ENCODE peak calls at places on chromosomes 4 and X, in five cellular contexts. U is GM12865; J is T-cell; G is NCI-H2081; C is stimulated activated CD4-positive, alpha-beta T cell treated with anti-CD3 and anti-CD28 coated beads, Interleukin-4, amount 100 ng/mL, for 4 hours. V is an unnamed sample.

GRCh38 chrX:311156-312129 is 7.2 kb downstream of the GTPBP6 start:
- DNase-seq in U (no peak), J (no peak), G (no peak), C (no peak), V (no peak)

GRCh38 chrX:72130762-72131231 is 918 bp downstream of the RTL5 start:
- DNase-seq in U (no peak), J (no peak), G (no peak), C (no peak), V (no peak)

GRCh38 chr4:177187371-177187770 is 122.3 kb upstream of the NEIL3 start:
- DNase-seq in U (no peak), J (no peak), G (no peak), C (no peak), V (no peak)

GRCh38 chrX:105882581-105883275 is 60.4 kb downstream of the NRK start:
- DNase-seq in U (no peak), J (no peak), G (peak), C (no peak), V (no peak)

GRCh38 chr4:22454955-22455354 is 60.9 kb downstream of the ADGRA3 start:
- DNase-seq in U (no peak), J (no peak), G (no peak), C (no peak), V (no peak)

GRCh38 chrX:19642517-19643109 is 127.3 kb upstream of the MAP3K15 start:
- DNase-seq in U (no peak), J (no peak), G (no peak), C (no peak), V (no peak)

GRCh38 chrX:24619647-24620046 is 27.5 kb downstream of the PCYT1B start:
- DNase-seq in U (peak), J (no peak), G (peak), C (no peak), V (peak)

GRCh38 chr4:121253961-121254360 is 89.8 kb upstream of the TNIP3 start:
- DNase-seq in U (peak), J (peak), G (no peak), C (no peak), V (no peak)

GRCh38 chr4:84279678-84280077 is 219.4 kb downstream of the NKX6-1 start:
- DNase-seq in U (no peak), J (no peak), G (no peak), C (no peak), V (no peak)

GRCh38 chr4:161828061-161828460 is 335.7 kb downstream of the FSTL5 start:
- DNase-seq in U (no peak), J (no peak), G (no peak), C (no peak), V (no peak)

GRCh38 chr4:153931804-153932203 is 142.9 kb upstream of the SFRP2 start:
- DNase-seq in U (no peak), J (no peak), G (no peak), C (no peak), V (peak)

GRCh38 chr4:3447431-3448395 is 5.9 kb downstream of the HGFAC start:
- DNase-seq in U (no peak), J (no peak), G (no peak), C (no peak), V (no peak)

GRCh38 chrX:110317079-110317819 is 636 bp downstream of the AMMECR1 start:
- DNase-seq in U (peak), J (no peak), G (no peak), C (peak), V (no peak)

GRCh38 chr4:80787306-80787705 is 243.2 kb upstream of the BMP3 start:
- DNase-seq in U (no peak), J (no peak), G (no peak), C (no peak), V (no peak)

GRCh38 chr4:6118201-6118600 is 82.1 kb downstream of the JAKMIP1 start:
- DNase-seq in U (no peak), J (no peak), G (no peak), C (no peak), V (no peak)

GRCh38 chr4:168483786-168484185 is 3.5 kb upstream of the DDX60L start:
- DNase-seq in U (no peak), J (no peak), G (no peak), C (no peak), V (no peak)

GRCh38 chrX:129741880-129742758 is 3.3 kb downstream of the XPNPEP2 start:
- DNase-seq in U (no peak), J (no peak), G (no peak), C (no peak), V (no peak)

GRCh38 chr4:13615162-13615561 is 12.4 kb downstream of the BOD1L1 start:
- DNase-seq in U (peak), J (no peak), G (no peak), C (no peak), V (peak)

GRCh38 chrX:44228621-44229020 is 114.9 kb downstream of the EFHC2 start:
- DNase-seq in U (peak), J (no peak), G (no peak), C (no peak), V (peak)

GRCh38 chr4:119861731-119862130 is 204.9 kb downstream of the MAD2L1 start:
- DNase-seq in U (no peak), J (no peak), G (peak), C (no peak), V (no peak)

GRCh38 chr4:21802406-21802805 is 146.2 kb downstream of the KCNIP4 start:
- DNase-seq in U (no peak), J (no peak), G (no peak), C (no peak), V (no peak)

GRCh38 chr4:138243369-138243768 is 1.2 kb upstream of the SLC7A11 start:
- DNase-seq in U (no peak), J (no peak), G (peak), C (no peak), V (no peak)

GRCh38 chr4:36737691-36738090 is 456.3 kb downstream of the DTHD1 start:
- DNase-seq in U (no peak), J (no peak), G (no peak), C (no peak), V (no peak)

GRCh38 chr4:80268081-80268823 is 1.8 kb downstream of the FGF5 start:
- DNase-seq in U (no peak), J (no peak), G (peak), C (no peak), V (no peak)

GRCh38 chr4:17578482-17578891 is 1.5 kb downstream of the LAP3 start:
- DNase-seq in U (peak), J (no peak), G (no peak), C (no peak), V (peak)

GRCh38 chr4:89719536-89719935 is 117.4 kb downstream of the SNCA start:
- DNase-seq in U (no peak), J (no peak), G (no peak), C (no peak), V (no peak)

GRCh38 chr4:74486905-74487304 is 42.0 kb downstream of the AREG start:
- DNase-seq in U (no peak), J (no peak), G (no peak), C (no peak), V (no peak)

GRCh38 chrX:104568304-104568915 is 2.4 kb downstream of the IL1RAPL2 start:
- DNase-seq in U (no peak), J (no peak), G (no peak), C (no peak), V (no peak)

GRCh38 chr4:168812806-168813205 is 197.2 kb downstream of the CBR4 start:
- DNase-seq in U (no peak), J (no peak), G (no peak), C (no peak), V (no peak)

GRCh38 chr4:53863731-53864130 is 200.7 kb downstream of the CHIC2 start:
- DNase-seq in U (no peak), J (no peak), G (no peak), C (no peak), V (no peak)

GRCh38 chrX:48090123-48090522 is 18.7 kb upstream of the ZNF630 start:
- DNase-seq in U (no peak), J (no peak), G (no peak), C (no peak), V (no peak)

GRCh38 chr4:65825121-65825520 is 154.8 kb upstream of the EPHA5 start:
- DNase-seq in U (no peak), J (no peak), G (no peak), C (no peak), V (no peak)

GRCh38 chrX:34956915-34957314 is 14.3 kb downstream of the FAM47B start:
- DNase-seq in U (no peak), J (no peak), G (no peak), C (no peak), V (no peak)

GRCh38 chr4:85127653-85128052 is 161.2 kb upstream of the WDFY3 start:
- DNase-seq in U (peak), J (no peak), G (peak), C (no peak), V (no peak)

GRCh38 chr4:109690690-109691410 is 12.4 kb downstream of the CASP6 start:
- DNase-seq in U (peak), J (no peak), G (no peak), C (no peak), V (no peak)

GRCh38 chr4:43394976-43395375 is 502.5 kb downstream of the GRXCR1 start:
- DNase-seq in U (no peak), J (no peak), G (no peak), C (no peak), V (no peak)

V was measured in MV-4-11.